ENCODE peak calls at places on chromosome 9, in seven cellular contexts. R is HepG2, E is K562, J is SK-N-SH, B is HCT116, A is A549, D is GM23338. U is an unnamed sample.

GRCh38 chr9:3773661-3774060 is 247.9 kb upstream of the RFX3 start:
- DNase-seq in R (no peak), E (no peak), J (no peak), B (no peak), A (no peak), D (no peak), U (no peak)

GRCh38 chr9:19946446-19947109 is 157.7 kb upstream of the SLC24A2 start:
- DNase-seq in R (no peak), E (no peak), J (peak), B (no peak), A (no peak), D (peak), U (no peak)

GRCh38 chr9:131809941-131810344 is 70.1 kb upstream of the RAPGEF1 start:
- DNase-seq in R (no peak), E (no peak), J (no peak), B (no peak), A (no peak), D (no peak), U (no peak)

GRCh38 chr9:4353236-4353635 is 53.4 kb upstream of the GLIS3 start:
- DNase-seq in R (no peak), E (no peak), J (no peak), B (no peak), A (no peak), D (no peak), U (no peak)

GRCh38 chr9:128928624-128929023 is 7.8 kb downstream of the PHYHD1 start:
- DNase-seq in R (no peak), E (no peak), J (no peak), B (no peak), A (no peak), D (no peak), U (no peak)

GRCh38 chr9:107177243-107177839 is 105.7 kb upstream of the RAD23B start:
- DNase-seq in R (no peak), E (no peak), J (no peak), B (no peak), A (no peak), D (no peak), U (no peak)

GRCh38 chr9:93119953-93120845 is 13.9 kb downstream of the NINJ1 start:
- DNase-seq in R (peak), E (peak), J (peak), B (peak), A (peak), D (peak), U (no peak)

GRCh38 chr9:111036946-111037743 is 1.1 kb downstream of the LPAR1 start:
- DNase-seq in R (no peak), E (no peak), J (peak), B (peak), A (no peak), D (peak), U (no peak)

GRCh38 chr9:101467690-101468089 is 32.1 kb upstream of the ALDOB start:
- DNase-seq in R (no peak), E (no peak), J (no peak), B (no peak), A (no peak), D (no peak), U (no peak)

GRCh38 chr9:74322661-74323314 is 174.3 kb upstream of the RORB start:
- DNase-seq in R (no peak), E (no peak), J (no peak), B (no peak), A (no peak), D (no peak), U (no peak)

GRCh38 chr9:131555841-131556673 is 10.7 kb downstream of the PRRT1B start:
- DNase-seq in R (no peak), E (no peak), J (no peak), B (no peak), A (no peak), D (no peak), U (no peak)

GRCh38 chr9:83965350-83966208 is 14.4 kb downstream of the HNRNPK start:
- DNase-seq in R (peak), E (peak), J (peak), B (no peak), A (no peak), D (peak), U (no peak)

GRCh38 chr9:119963798-119964372 is 594.6 kb upstream of the BRINP1 start:
- DNase-seq in R (peak), E (no peak), J (peak), B (peak), A (peak), D (peak), U (no peak)

GRCh38 chr9:98995971-98996504 is 52.3 kb downstream of the COL15A1 start:
- DNase-seq in R (no peak), E (no peak), J (no peak), B (no peak), A (no peak), D (no peak), U (no peak)

GRCh38 chr9:38436708-38437107 is 12.5 kb upstream of the IGFBPL1 start:
- DNase-seq in R (no peak), E (no peak), J (no peak), B (no peak), A (no peak), D (no peak), U (no peak)

GRCh38 chr9:98973546-98973921 is 29.8 kb downstream of the COL15A1 start:
- DNase-seq in R (no peak), E (no peak), J (no peak), B (no peak), A (no peak), D (no peak), U (no peak)

GRCh38 chr9:109453210-109453842 is 44.8 kb downstream of the PTPN3 start:
- DNase-seq in R (no peak), E (no peak), J (peak), B (no peak), A (peak), D (no peak), U (no peak)

GRCh38 chr9:99962685-99963261 is 56.3 kb downstream of the STX17 start:
- DNase-seq in R (no peak), E (no peak), J (no peak), B (no peak), A (no peak), D (no peak), U (no peak)

GRCh38 chr9:124754289-124754688 is 16.8 kb downstream of the NR6A1 start:
- DNase-seq in R (no peak), E (peak), J (peak), B (no peak), A (no peak), D (no peak), U (no peak)

GRCh38 chr9:81526587-81526986 is 162.8 kb downstream of the TLE1 start:
- DNase-seq in R (no peak), E (no peak), J (no peak), B (no peak), A (no peak), D (no peak), U (no peak)

GRCh38 chr9:77020438-77021264 is 1.2 kb downstream of the FOXB2 start:
- DNase-seq in R (no peak), E (no peak), J (peak), B (no peak), A (no peak), D (peak), U (no peak)

GRCh38 chr9:16368425-16369087 is 501.9 kb downstream of the BNC2 start:
- DNase-seq in R (no peak), E (no peak), J (no peak), B (no peak), A (no peak), D (no peak), U (no peak)

GRCh38 chr9:135146766-135147472 is 59.5 kb downstream of the OLFM1 start:
- DNase-seq in R (no peak), E (no peak), J (peak), B (no peak), A (no peak), D (no peak), U (no peak)

GRCh38 chr9:19788152-19788551 is 685 bp downstream of the SLC24A2 start:
- DNase-seq in R (no peak), E (no peak), J (peak), B (no peak), A (no peak), D (peak), U (no peak)

GRCh38 chr9:110528645-110529044 is 50.9 kb downstream of the SVEP1 start:
- DNase-seq in R (no peak), E (no peak), J (no peak), B (no peak), A (no peak), D (no peak), U (no peak)

GRCh38 chr9:118991366-118992285 is 377.6 kb downstream of the BRINP1 start:
- DNase-seq in R (no peak), E (no peak), J (no peak), B (no peak), A (no peak), D (peak), U (no peak)

GRCh38 chr9:109027176-109027575 is 13.9 kb upstream of the CTNNAL1 start:
- DNase-seq in R (no peak), E (no peak), J (no peak), B (no peak), A (no peak), D (no peak), U (no peak)

GRCh38 chr9:98374385-98375051 is 119.1 kb upstream of the TBC1D2 start:
- DNase-seq in R (peak), E (peak), J (no peak), B (no peak), A (peak), D (peak), U (no peak)

GRCh38 chr9:37987467-37987981 is 81.5 kb downstream of the SHB start:
- DNase-seq in R (no peak), E (peak), J (no peak), B (no peak), A (no peak), D (no peak), U (no peak)

GRCh38 chr9:109238125-109238524 is 71.1 kb upstream of the FRRS1L start:
- DNase-seq in R (no peak), E (no peak), J (no peak), B (no peak), A (no peak), D (no peak), U (no peak)

GRCh38 chr9:124110307-124110915 is 98.8 kb downstream of the LHX2 start:
- DNase-seq in R (peak), E (peak), J (no peak), B (no peak), A (peak), D (peak), U (no peak)

GRCh38 chr9:124457887-124458431 is 7.7 kb downstream of the ADGRD2 start:
- DNase-seq in R (no peak), E (no peak), J (no peak), B (no peak), A (no peak), D (no peak), U (no peak)

GRCh38 chr9:21904776-21905175 is 89.4 kb downstream of the CDKN2A start:
- DNase-seq in R (no peak), E (no peak), J (no peak), B (no peak), A (no peak), D (peak), U (no peak)

GRCh38 chr9:131651599-131651998 is 88.3 kb downstream of the RAPGEF1 start:
- DNase-seq in R (peak), E (no peak), J (no peak), B (no peak), A (no peak), D (no peak), U (no peak)

GRCh38 chr9:107489144-107489673 is 360 bp downstream of the KLF4 start:
- DNase-seq in R (no peak), E (no peak), J (no peak), B (no peak), A (no peak), D (no peak), U (no peak)

GRCh38 chr9:82939451-82939850 is 123.5 kb downstream of the RASEF start:
- DNase-seq in R (no peak), E (no peak), J (no peak), B (no peak), A (peak), D (no peak), U (no peak)

DNA sequence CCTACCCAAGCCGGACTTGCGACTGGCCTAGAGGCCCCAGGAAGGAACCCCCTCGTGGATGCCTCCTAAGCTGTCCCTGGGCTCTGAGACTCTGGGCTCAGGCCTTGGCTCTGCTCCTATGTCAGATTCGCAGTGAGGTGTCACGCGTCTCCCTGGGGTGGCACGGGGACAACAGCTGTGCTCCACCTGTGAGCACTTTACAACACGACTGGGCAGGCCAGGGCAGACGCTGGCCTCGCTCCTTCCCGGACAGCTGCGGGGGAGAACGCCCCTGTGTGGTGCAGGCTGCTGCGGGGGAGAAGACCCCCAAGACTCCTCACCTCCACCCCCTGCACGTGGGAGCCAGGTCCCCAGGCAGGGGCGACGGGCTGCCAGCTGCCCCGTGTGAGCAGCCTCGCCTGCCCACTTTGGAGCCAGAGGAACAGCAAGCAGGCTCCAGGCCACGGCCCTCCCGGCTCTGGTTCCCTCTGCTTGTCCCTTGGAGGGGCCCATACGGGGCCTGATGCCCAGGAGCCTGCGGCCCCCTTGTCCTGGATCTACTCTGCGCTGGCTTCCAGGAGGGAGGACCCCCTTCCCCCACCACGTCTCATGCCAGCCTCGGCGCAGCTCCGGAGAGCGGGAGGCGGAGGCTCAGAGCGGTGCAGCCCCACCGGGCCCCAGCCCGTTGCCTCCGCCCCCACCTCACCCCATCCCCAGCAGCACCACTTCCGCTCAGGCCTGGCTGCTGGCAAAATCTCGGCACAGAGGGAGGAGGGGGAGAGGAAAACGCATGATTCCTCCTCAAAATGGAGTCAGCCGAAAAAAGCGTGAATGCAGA is 36.0 kb downstream of the SARDH start:
- DNase-seq in R (no peak), E (no peak), J (no peak), B (no peak), A (no peak), D (no peak), U (no peak)
- TF ChIP-seq REST in R (no peak), E (no peak), J (no peak), B (no peak), A (no peak), D (no peak), U (no peak)

GRCh38 chr9:104091028-104091590 is 3.0 kb upstream of the SMC2 start:
- DNase-seq in R (no peak), E (no peak), J (no peak), B (no peak), A (no peak), D (no peak), U (no peak)
- H3K27ac ChIP-seq in R (no peak), E (no peak), J (no peak), B (no peak), A (no peak), D (no peak), U (peak)

GRCh38 chr9:127721391-127721821 is 5.5 kb downstream of the TTC16 start:
- DNase-seq in R (no peak), E (no peak), J (no peak), B (peak), A (peak), D (no peak), U (no peak)
- TF ChIP-seq REST in R (no peak), E (no peak), J (no peak), B (no peak), A (no peak), D (no peak), U (no peak)

GRCh38 chr9:129994947-129995346 is 48.0 kb downstream of the FNBP1 start:
- DNase-seq in R (no peak), E (no peak), J (no peak), B (no peak), A (no peak), D (no peak), U (no peak)

GRCh38 chr9:129999123-129999510 is 43.9 kb downstream of the FNBP1 start:
- DNase-seq in R (no peak), E (no peak), J (no peak), B (no peak), A (no peak), D (no peak), U (no peak)

GRCh38 chr9:129996161-129996849 is 46.7 kb downstream of the FNBP1 start:
- DNase-seq in R (no peak), E (no peak), J (no peak), B (no peak), A (no peak), D (no peak), U (no peak)

GRCh38 chr9:129998491-129999122 is 44.4 kb downstream of the FNBP1 start:
- DNase-seq in R (no peak), E (no peak), J (peak), B (no peak), A (no peak), D (no peak), U (no peak)

DNA sequence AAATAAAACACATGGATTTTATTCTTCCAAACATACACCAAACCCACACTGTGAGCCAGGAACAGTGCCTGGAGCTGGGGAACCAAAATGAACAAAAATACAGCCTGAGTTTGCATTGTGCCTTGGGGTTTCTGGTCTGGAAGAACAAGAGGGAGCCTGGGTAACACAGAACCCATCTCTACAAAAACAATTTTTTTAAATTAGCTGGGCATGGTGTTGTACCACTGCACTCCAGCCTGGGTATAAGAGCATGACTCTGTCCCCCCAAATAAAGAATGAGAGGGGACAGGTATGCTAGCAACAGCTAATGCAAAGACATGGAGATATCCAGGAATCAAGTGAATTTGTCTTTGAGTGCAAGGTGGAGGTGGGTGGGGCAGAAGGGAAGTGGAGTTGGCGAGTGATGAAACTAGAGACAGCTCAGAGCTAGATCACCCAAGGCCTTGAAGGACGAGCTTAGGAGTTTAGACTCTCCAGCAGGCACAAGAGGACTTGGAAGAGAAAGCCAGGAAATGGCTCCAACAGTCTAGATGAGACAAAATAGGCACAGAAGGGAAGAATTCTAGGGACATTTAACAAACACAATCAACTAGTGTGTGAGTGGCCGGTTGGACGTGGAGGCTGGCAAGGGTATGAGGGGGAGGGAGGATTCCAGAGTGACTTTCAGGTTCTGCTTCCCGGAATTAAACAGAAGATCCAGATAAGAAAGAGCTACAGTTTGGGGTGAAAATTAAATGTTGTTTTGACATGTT is 47.4 kb downstream of the FNBP1 start:
- DNase-seq in R (no peak), E (peak), J (no peak), B (no peak), A (no peak), D (peak), U (peak)
- H3K27ac ChIP-seq in R (no peak), E (peak), J (no peak), B (no peak), A (no peak), D (no peak), U (peak)

DNA sequence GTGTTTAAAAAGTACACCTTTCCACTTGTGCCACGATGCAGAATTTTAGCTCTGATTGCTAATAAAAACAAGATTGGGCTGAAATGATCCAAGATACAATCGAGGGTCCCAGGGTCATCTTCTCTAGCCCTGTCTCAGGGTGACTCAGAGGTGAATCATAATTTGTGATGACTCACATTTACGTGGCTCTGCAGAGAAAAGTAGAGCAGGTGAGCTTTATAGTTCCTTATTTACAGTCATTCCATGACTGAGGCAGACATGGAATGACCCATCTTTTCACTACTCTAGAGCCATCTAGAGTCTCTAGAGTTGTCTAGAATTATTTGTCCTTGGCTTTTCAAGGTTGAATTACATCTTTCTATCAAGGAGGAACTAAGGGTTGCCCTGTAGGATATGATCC is 155.2 kb downstream of the GAS1 start:
- DNase-seq in R (no peak), E (no peak), J (no peak), B (peak), A (no peak), D (no peak), U (no peak)
- TF ChIP-seq REST in R (no peak), E (no peak), J (no peak), B (no peak), A (no peak), D (no peak), U (no peak)

DNA sequence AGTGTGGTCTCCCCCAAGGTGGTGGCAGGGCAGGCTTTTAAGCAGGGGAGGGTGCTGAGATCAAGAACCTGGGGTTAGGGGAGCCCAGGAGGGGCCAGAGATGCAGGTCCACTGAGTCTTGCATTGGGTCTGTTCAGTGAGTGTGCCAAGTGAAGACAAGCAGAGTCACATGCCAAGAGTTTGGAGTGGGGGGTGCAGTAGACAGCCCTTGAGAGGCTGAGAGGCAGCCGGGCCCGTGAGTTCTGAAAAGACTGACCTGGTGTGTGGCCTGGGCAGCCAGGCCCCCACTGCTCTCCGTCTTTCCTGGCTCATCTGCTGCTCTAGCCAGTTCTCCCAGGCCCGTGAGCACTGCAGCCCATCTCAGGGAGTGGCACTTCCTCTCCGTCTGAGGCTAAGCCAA is 120.0 kb downstream of the DAB2IP start:
- DNase-seq in R (no peak), E (no peak), J (no peak), B (no peak), A (no peak), D (no peak), U (no peak)
- H3K27ac ChIP-seq in R (no peak), E (no peak), J (no peak), B (no peak), A (no peak), D (no peak), U (no peak)

GRCh38 chr9:113808391-113809191 is 67.5 kb upstream of the ZNF618 start:
- DNase-seq in R (no peak), E (peak), J (no peak), B (peak), A (no peak), D (no peak), U (no peak)
- TF ChIP-seq REST in R (no peak), E (no peak), J (no peak), B (no peak), A (no peak), D (no peak), U (no peak)

DNA sequence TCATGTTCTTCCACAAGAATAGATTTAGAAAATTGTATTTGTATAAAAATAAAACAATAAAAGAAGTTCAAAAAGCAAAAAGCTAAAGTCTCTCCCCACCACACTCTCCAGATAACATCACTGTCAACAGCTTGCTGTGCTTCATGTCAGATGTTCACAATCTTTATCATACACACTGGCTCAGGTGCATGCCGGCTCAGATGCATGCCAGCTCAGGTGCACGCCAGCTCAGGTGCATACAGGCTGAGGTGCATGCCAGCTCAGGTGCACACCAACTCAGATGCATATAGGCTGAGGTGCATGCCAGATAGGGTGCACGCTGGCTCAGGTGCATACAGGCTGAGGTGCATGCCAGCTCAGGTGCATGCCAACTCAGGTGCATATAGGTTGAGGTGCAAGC is 26.5 kb downstream of the SEMA4D start:
- DNase-seq in R (no peak), E (no peak), J (no peak), B (no peak), A (no peak), D (no peak), U (no peak)
- H3K27ac ChIP-seq in R (no peak), E (no peak), J (no peak), B (no peak), A (no peak), D (no peak), U (no peak)